ENCODE peak calls at places on chromosomes 4 and X, in ten cellular contexts. X is thoracic aorta, I is hepatocyte, A is GM12864, J is cardiac fibroblast, H is NB4, N is mesenchymal stem cell, S is fibroblast of the aortic adventitia, V is GM23248, Z is breast epithelium. D is an unnamed sample.

GRCh38 chr4:79050521-79050880 is 111.3 kb upstream of the PAQR3 start:
- DNase-seq in J (no peak), H (peak), V (peak), I (no peak), X (no peak), S (no peak), N (no peak), A (no peak), Z (no peak), D (peak)

GRCh38 chrX:105744291-105744690 is 78.0 kb upstream of the NRK start:
- DNase-seq in N (no peak), S (no peak), I (no peak), V (no peak), Z (no peak), X (no peak), H (no peak), A (no peak), J (no peak), D (no peak)

GRCh38 chrX:41734530-41734929 is 10.5 kb downstream of the GPR82 start:
- DNase-seq in J (peak), Z (no peak), A (no peak), N (peak), H (peak), I (no peak), V (peak), X (no peak), S (peak), D (no peak)

GRCh38 chr4:153082322-153083301 is 121.6 kb upstream of the TRIM2 start:
- DNase-seq in Z (no peak), V (no peak), H (no peak), A (no peak), N (peak), I (no peak), X (no peak), J (no peak), S (no peak), D (no peak)

GRCh38 chr4:8280876-8281440 is 11.4 kb downstream of the HTRA3 start:
- DNase-seq in X (no peak), A (no peak), H (no peak), N (no peak), V (no peak), I (no peak), Z (no peak), S (no peak), J (no peak), D (no peak)

GRCh38 chr4:176587920-176588319 is 204.8 kb downstream of the VEGFC start:
- DNase-seq in Z (no peak), H (peak), N (peak), X (no peak), A (no peak), I (peak), V (peak), S (peak), J (peak), D (no peak)

GRCh38 chrX:17860179-17860780 is 818 bp downstream of the RAI2 start:
- DNase-seq in I (no peak), A (no peak), H (no peak), N (peak), V (peak), Z (no peak), J (no peak), X (no peak), S (peak), D (peak)

GRCh38 chrX:119040432-119040831 is 32.4 kb upstream of the CT47C1 start:
- DNase-seq in I (no peak), N (no peak), H (no peak), J (no peak), Z (no peak), V (peak), X (no peak), A (no peak), S (no peak), D (no peak)

GRCh38 chrX:29143756-29144155 is 556.5 kb downstream of the IL1RAPL1 start:
- DNase-seq in Z (no peak), V (no peak), I (no peak), H (no peak), S (peak), N (no peak), J (peak), X (no peak), A (no peak), D (no peak)

GRCh38 chr4:82230310-82230709 is 143.5 kb downstream of the HNRNPD start:
- DNase-seq in A (no peak), J (peak), I (no peak), N (no peak), X (no peak), V (peak), H (no peak), S (no peak), Z (no peak), D (no peak)

GRCh38 chrX:115602729-115603389 is 41.9 kb downstream of the PLS3 start:
- DNase-seq in J (peak), S (no peak), V (peak), N (peak), A (no peak), H (no peak), I (no peak), Z (no peak), X (no peak), D (no peak)

GRCh38 chr4:69977582-69977981 is 12.1 kb upstream of the CSN2 start:
- DNase-seq in A (no peak), I (no peak), Z (no peak), H (no peak), N (no peak), X (no peak), J (no peak), V (peak), S (no peak), D (no peak)

GRCh38 chr4:23355263-23355662 is 534.6 kb downstream of the PPARGC1A start:
- DNase-seq in J (no peak), V (no peak), Z (no peak), A (no peak), S (no peak), H (no peak), X (no peak), I (no peak), N (no peak), D (no peak)

GRCh38 chr4:139575072-139575471 is 19.1 kb upstream of the SETD7 start:
- DNase-seq in N (no peak), Z (no peak), V (no peak), S (no peak), J (no peak), H (no peak), A (no peak), I (no peak), X (no peak), D (no peak)

GRCh38 chr4:156111706-156112105 is 158.0 kb upstream of the CTSO start:
- DNase-seq in X (no peak), A (no peak), S (no peak), Z (no peak), V (no peak), J (peak), N (no peak), H (no peak), I (no peak), D (no peak)

GRCh38 chrX:103879339-103879738 is 47.3 kb upstream of the RAB9B start:
- DNase-seq in J (peak), H (no peak), Z (no peak), X (no peak), S (peak), V (peak), N (peak), I (no peak), A (no peak), D (no peak)

GRCh38 chrX:12881914-12882313 is 15.0 kb downstream of the TLR7 start:
- DNase-seq in X (no peak), I (no peak), A (no peak), N (no peak), Z (no peak), V (no peak), J (no peak), H (no peak), S (no peak), D (no peak)

GRCh38 chrX:154428176-154429171 is at the start of gene ATP6AP1:
- DNase-seq in A (peak), J (peak), H (peak), V (peak), I (peak), Z (peak), X (peak), N (peak), S (peak), D (peak)

GRCh38 chr4:19285146-19285545 is 966.6 kb upstream of the SLIT2 start:
- DNase-seq in S (no peak), N (peak), V (no peak), Z (no peak), I (no peak), A (no peak), H (no peak), X (no peak), J (no peak), D (no peak)

GRCh38 chrX:12999422-12999821 is 24.5 kb downstream of the TMSB4X start:
- DNase-seq in X (no peak), V (no peak), Z (no peak), A (no peak), J (no peak), H (peak), I (no peak), S (no peak), N (no peak), D (no peak)

GRCh38 chr4:5893013-5893580 is at the start of gene CRMP1:
- DNase-seq in S (no peak), Z (no peak), A (no peak), I (peak), V (peak), X (no peak), H (no peak), N (no peak), J (no peak), D (no peak)

GRCh38 chr4:33998204-33998603 is 2246.1 kb downstream of the ARAP2 start:
- DNase-seq in Z (no peak), N (no peak), V (no peak), X (no peak), S (peak), H (no peak), I (no peak), A (no peak), J (no peak), D (no peak)

GRCh38 chr4:166435449-166435848 is 562.4 kb downstream of the TLL1 start:
- DNase-seq in H (no peak), I (no peak), S (peak), N (peak), X (no peak), J (peak), Z (no peak), V (peak), A (no peak), D (no peak)

GRCh38 chr4:182494103-182494502 is 250.9 kb downstream of the TENM3 start:
- DNase-seq in I (no peak), V (no peak), S (no peak), H (no peak), A (no peak), J (no peak), Z (no peak), X (no peak), N (no peak), D (no peak)

GRCh38 chrX:106894978-106895452 is 8.1 kb downstream of the RIPPLY1 start:
- DNase-seq in I (peak), X (no peak), N (peak), J (peak), S (peak), V (peak), Z (no peak), A (no peak), H (no peak), D (no peak)

GRCh38 chr4:94621491-94622080 is 136.2 kb upstream of the BMPR1B start:
- DNase-seq in A (peak), H (peak), J (peak), X (no peak), V (peak), N (peak), Z (no peak), I (peak), S (peak), D (no peak)

GRCh38 chr4:16233569-16234177 is 7.4 kb upstream of the TAPT1 start:
- DNase-seq in I (no peak), Z (no peak), H (no peak), X (no peak), S (no peak), A (no peak), J (no peak), N (no peak), V (no peak), D (no peak)

GRCh38 chr4:140645614-140646412 is 77.1 kb upstream of the UCP1 start:
- DNase-seq in A (no peak), I (no peak), S (no peak), Z (no peak), H (no peak), J (no peak), X (no peak), V (no peak), N (peak), D (no peak)

GRCh38 chrX:48864210-48864609 is 28.8 kb upstream of the PCSK1N start:
- DNase-seq in Z (no peak), H (no peak), I (no peak), V (peak), X (no peak), S (peak), J (peak), N (peak), A (no peak), D (peak)

GRCh38 chrX:101397779-101398178 is 7.0 kb downstream of the RPL36A start:
- DNase-seq in N (no peak), X (no peak), V (no peak), S (no peak), A (no peak), H (no peak), I (peak), J (no peak), Z (no peak), D (no peak)

GRCh38 chrX:101395789-101396188 is 5.0 kb downstream of the RPL36A start:
- DNase-seq in X (no peak), N (peak), V (peak), A (no peak), J (peak), Z (no peak), I (no peak), H (peak), S (no peak), D (no peak)

GRCh38 chrX:101391831-101392230 is 1.0 kb downstream of the RPL36A start:
- DNase-seq in N (no peak), I (no peak), V (no peak), X (no peak), A (no peak), Z (no peak), J (no peak), S (no peak), H (no peak), D (no peak)

GRCh38 chrX:101393530-101394305 is 2.9 kb downstream of the RPL36A start:
- DNase-seq in N (no peak), X (no peak), I (no peak), H (no peak), Z (no peak), J (no peak), S (no peak), A (no peak), V (no peak), D (no peak)

GRCh38 chrX:101394372-101394771 is 3.6 kb downstream of the RPL36A start:
- DNase-seq in I (no peak), J (no peak), X (no peak), H (no peak), N (no peak), A (no peak), V (no peak), Z (no peak), S (no peak), D (no peak)
- H3K4me3 ChIP-seq in I (no peak), J (no peak), X (no peak), H (no peak), N (no peak), A (no peak), V (no peak), Z (no peak), S (no peak), D (no peak)

DNA sequence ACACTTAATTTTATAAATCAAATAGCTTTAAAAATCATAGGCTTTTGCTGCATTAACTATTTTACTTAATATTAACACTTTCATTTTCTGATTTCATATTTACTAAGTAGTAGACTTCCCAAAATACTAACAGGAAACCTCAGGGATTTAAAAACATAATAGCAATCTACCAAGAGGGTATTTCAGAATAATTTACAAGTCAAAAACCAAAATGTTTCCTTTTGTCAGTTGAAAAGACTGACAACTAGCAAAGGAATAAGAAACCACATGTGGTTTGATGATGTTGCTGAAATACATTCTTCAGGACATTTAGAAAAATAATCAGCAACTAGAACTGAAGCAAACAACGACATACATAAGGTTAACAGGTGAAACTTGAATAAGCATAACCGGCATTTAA is 40.1 kb downstream of the DHX15 start:
- DNase-seq in A (no peak), I (no peak), X (no peak), V (no peak), H (no peak), Z (no peak), N (no peak), S (no peak), J (no peak), D (no peak)
- H3K4me3 ChIP-seq in A (no peak), I (no peak), X (no peak), V (no peak), H (no peak), Z (no peak), N (no peak), S (no peak), J (no peak), D (no peak)

GRCh38 chrX:2678583-2678982 is 12.5 kb upstream of the CD99 start:
- DNase-seq in V (no peak), N (no peak), S (peak), J (peak), X (no peak), I (no peak), A (no peak), H (no peak), Z (no peak), D (no peak)

GRCh38 chrX:2679534-2680485 is 11.3 kb upstream of the CD99 start:
- DNase-seq in J (peak), H (no peak), N (peak), V (no peak), A (no peak), Z (peak), X (no peak), S (peak), I (peak), D (no peak)

GRCh38 chrX:2677764-2678163 is 13.3 kb upstream of the CD99 start:
- DNase-seq in A (no peak), Z (peak), I (peak), J (peak), N (peak), S (peak), V (peak), H (peak), X (peak), D (peak)

GRCh38 chrX:2673611-2674010 is 17.5 kb upstream of the CD99 start:
- DNase-seq in I (no peak), H (no peak), X (no peak), S (no peak), J (no peak), A (no peak), V (no peak), Z (no peak), N (no peak), D (no peak)

GRCh38 chrX:2676794-2677675 is 14.1 kb upstream of the CD99 start:
- DNase-seq in V (peak), J (peak), N (no peak), I (peak), H (no peak), S (peak), Z (no peak), X (no peak), A (no peak), D (peak)
- H3K4me3 ChIP-seq in V (peak), J (no peak), N (no peak), I (no peak), H (no peak), S (peak), Z (no peak), X (no peak), A (no peak), D (no peak)

DNA sequence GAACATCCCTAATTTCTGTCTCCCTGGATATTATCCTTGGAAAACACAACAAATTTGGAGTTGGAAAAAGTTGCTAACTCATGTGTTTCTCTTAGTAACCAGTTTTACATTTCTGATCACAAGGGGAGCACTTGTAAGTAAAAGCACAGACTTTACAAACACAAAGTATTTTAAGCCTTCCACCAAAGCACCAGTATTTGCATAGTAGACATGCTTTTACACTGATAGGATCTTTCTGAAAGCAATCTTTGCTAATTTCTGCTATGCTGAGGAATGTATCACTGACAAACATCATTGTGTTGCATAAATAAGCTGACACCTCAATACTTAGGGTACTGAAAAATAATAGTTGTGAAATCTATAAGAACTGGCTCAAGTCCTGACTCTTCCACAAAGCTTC is 100.6 kb downstream of the MID1 start:
- DNase-seq in S (peak), J (no peak), N (peak), X (no peak), I (no peak), A (no peak), H (no peak), Z (no peak), V (peak), D (no peak)
- H3K4me3 ChIP-seq in S (no peak), J (no peak), N (no peak), X (no peak), I (no peak), A (no peak), H (no peak), Z (no peak), V (no peak), D (no peak)

GRCh38 chrX:19065535-19065934 is 56.7 kb downstream of the ADGRG2 start:
- DNase-seq in X (no peak), Z (no peak), V (no peak), J (no peak), S (no peak), N (no peak), H (peak), A (no peak), I (no peak), D (no peak)
- H3K4me3 ChIP-seq in X (no peak), Z (no peak), V (no peak), J (no peak), S (no peak), N (no peak), H (no peak), A (no peak), I (no peak), D (no peak)

DNA sequence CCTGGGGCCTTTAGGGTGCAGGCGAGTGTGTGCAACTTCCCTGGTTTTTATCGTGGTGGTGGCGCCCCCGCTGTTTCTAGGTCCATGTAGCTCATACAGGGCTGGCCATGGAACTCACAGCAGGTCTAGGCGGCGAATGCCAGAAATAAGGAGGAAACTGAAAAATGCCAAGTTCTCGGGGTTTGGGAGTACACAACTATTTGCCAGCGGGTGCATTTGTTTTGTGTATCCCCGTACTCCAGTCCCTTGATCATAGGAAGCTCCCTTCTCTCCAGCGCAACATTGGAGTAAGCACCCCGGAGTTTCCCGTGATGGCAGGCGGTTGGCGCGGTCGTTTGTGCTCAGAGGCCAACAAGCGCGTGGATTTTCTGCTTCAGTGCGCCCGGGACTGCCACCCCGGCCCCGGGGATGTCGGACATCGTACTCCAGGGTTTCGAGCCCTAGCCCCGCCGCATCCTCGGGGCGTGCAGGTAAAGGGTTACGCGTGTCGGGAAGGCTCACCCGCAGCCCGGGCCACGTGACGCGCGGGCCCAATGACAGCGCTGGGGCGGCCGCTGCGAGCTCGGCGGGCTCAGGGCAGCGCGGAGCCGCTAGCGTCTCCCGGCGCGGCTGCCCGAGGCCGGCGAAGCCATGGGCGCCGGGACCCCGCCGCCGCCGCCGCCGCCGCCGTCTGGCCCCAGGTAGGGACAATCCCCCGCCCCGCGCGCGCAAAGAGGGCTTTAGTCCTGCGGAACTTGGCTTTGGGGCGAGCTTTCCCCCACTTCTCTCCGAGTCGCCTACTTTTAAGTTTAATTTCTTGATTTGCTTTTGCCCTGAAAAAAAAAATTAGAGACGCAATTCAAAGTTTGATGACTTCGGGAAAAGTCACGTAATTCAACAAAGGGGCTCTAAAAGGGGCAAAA is 209.1 kb downstream of the NWD2 start:
- DNase-seq in X (no peak), Z (peak), J (peak), A (no peak), I (peak), N (peak), V (peak), S (peak), H (peak), D (peak)
- H3K4me3 ChIP-seq in X (peak), Z (peak), J (peak), A (peak), I (peak), N (peak), V (peak), S (peak), H (no peak), D (peak)